ENCODE peak calls at places on chromosomes 6 and 20, in six cellular contexts. F, R, M, H, A and N are unnamed samples.

GRCh38 chr6:157381631-157382621 is 936 bp downstream of the ZDHHC14 start:
- DNase-seq in F (peak), R (peak), M (peak), H (peak), A (peak), N (peak)

GRCh38 chr6:46044876-46045617 is 29.4 kb upstream of the CLIC5 start:
- DNase-seq in F (peak), R (no peak), M (no peak), H (peak), A (no peak), N (peak)

GRCh38 chr20:38153011-38153329 is 12.1 kb downstream of the TGM2 start:
- DNase-seq in F (peak), R (no peak), M (no peak), H (peak), A (no peak), N (no peak)

GRCh38 chr6:98574991-98575390 is 259.4 kb upstream of the POU3F2 start:
- DNase-seq in F (peak), R (no peak), M (no peak), H (no peak), A (no peak), N (no peak)

GRCh38 chr6:166330612-166331011 is 11.7 kb downstream of the SFT2D1 start:
- DNase-seq in F (no peak), R (peak), M (no peak), H (peak), A (no peak), N (no peak)

GRCh38 chr6:169965657-169966311 is 214.4 kb downstream of the ERMARD start:
- DNase-seq in F (no peak), R (no peak), M (no peak), H (no peak), A (no peak), N (no peak)

GRCh38 chr20:37298190-37298939 is 8.9 kb downstream of the MANBAL start:
- DNase-seq in F (peak), R (no peak), M (no peak), H (peak), A (no peak), N (peak)

GRCh38 chr6:7730852-7731251 is 5.0 kb downstream of the BMP6 start:
- DNase-seq in F (peak), R (no peak), M (no peak), H (peak), A (no peak), N (peak)

GRCh38 chr20:55522296-55522815 is 483.0 kb downstream of the CBLN4 start:
- DNase-seq in F (no peak), R (no peak), M (no peak), H (no peak), A (no peak), N (no peak)

GRCh38 chr6:141403103-141403502 is 729.6 kb upstream of the GJE1 start:
- DNase-seq in F (no peak), R (no peak), M (no peak), H (no peak), A (no peak), N (no peak)

GRCh38 chr6:167706313-167707109 is 120.2 kb upstream of the AFDN start:
- DNase-seq in F (no peak), R (no peak), M (peak), H (no peak), A (no peak), N (no peak)

GRCh38 chr6:82740066-82740465 is 325.6 kb downstream of the UBE3D start:
- DNase-seq in F (no peak), R (no peak), M (no peak), H (no peak), A (no peak), N (no peak)

GRCh38 chr6:154488802-154489437 is 21.6 kb downstream of the CNKSR3 start:
- DNase-seq in F (no peak), R (no peak), M (no peak), H (peak), A (no peak), N (peak)

GRCh38 chr6:13492357-13492756 is 5.0 kb upstream of the GFOD1 start:
- DNase-seq in F (no peak), R (no peak), M (no peak), H (no peak), A (no peak), N (no peak)

GRCh38 chr20:57288676-57289075 is 22.2 kb upstream of the BMP7 start:
- DNase-seq in F (no peak), R (no peak), M (no peak), H (no peak), A (no peak), N (no peak)

GRCh38 chr6:161418458-161418945 is 144.6 kb upstream of the AGPAT4 start:
- DNase-seq in F (peak), R (peak), M (peak), H (peak), A (no peak), N (peak)

GRCh38 chr6:44932651-44933091 is 395.5 kb upstream of the RUNX2 start:
- DNase-seq in F (no peak), R (no peak), M (no peak), H (no peak), A (no peak), N (no peak)

GRCh38 chr20:38782275-38782674 is 23.2 kb upstream of the PPP1R16B start:
- DNase-seq in F (no peak), R (no peak), M (no peak), H (no peak), A (no peak), N (no peak)

GRCh38 chr6:89298680-89299450 is 16.2 kb downstream of the GABRR2 start:
- DNase-seq in F (peak), R (no peak), M (peak), H (peak), A (no peak), N (no peak)

GRCh38 chr6:17599885-17600526 is at the start of gene FAM8A1:
- DNase-seq in F (peak), R (peak), M (peak), H (peak), A (peak), N (peak)

GRCh38 chr6:50145125-50145524 is 95.4 kb upstream of the DEFB112 start:
- DNase-seq in F (no peak), R (no peak), M (no peak), H (peak), A (no peak), N (no peak)
- TF ChIP-seq CTCF in F (peak), R (peak), M (peak), H (peak), A (no peak), N (peak)

GRCh38 chr6:52415333-52415732 is 4.8 kb upstream of the EFHC1 start:
- DNase-seq in F (no peak), R (no peak), M (no peak), H (no peak), A (no peak), N (no peak)

GRCh38 chr6:52410979-52411378 is 9.2 kb upstream of the EFHC1 start:
- DNase-seq in F (no peak), R (no peak), M (no peak), H (no peak), A (no peak), N (peak)

GRCh38 chr6:52415917-52416628 is 4.1 kb upstream of the EFHC1 start:
- DNase-seq in F (no peak), R (no peak), M (no peak), H (peak), A (no peak), N (peak)

GRCh38 chr6:52409499-52409898 is 10.6 kb upstream of the EFHC1 start:
- DNase-seq in F (no peak), R (no peak), M (no peak), H (peak), A (no peak), N (no peak)

DNA sequence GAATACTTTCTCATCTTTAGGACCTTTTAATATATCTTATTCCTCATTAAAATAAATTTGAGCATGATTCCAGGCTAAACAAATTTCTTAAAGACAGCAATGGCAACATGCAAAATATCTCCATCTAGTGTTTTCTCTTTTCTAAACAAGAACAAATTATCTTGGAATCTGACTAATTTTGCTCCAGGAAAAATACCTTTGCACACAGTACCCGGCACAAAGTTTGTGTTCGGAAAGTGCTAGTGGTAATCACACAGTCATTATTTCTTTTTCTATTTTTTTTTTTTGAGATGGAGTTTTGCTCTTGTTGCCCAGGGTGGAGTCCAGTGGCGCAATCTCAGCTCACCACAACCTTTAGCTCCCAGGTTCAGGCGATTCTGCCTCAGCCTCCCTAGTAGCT is 8.2 kb upstream of the EFHC1 start:
- DNase-seq in F (no peak), R (no peak), M (no peak), H (no peak), A (no peak), N (no peak)
- TF ChIP-seq CTCF in F (no peak), R (no peak), M (no peak), H (no peak), A (no peak), N (peak)

DNA sequence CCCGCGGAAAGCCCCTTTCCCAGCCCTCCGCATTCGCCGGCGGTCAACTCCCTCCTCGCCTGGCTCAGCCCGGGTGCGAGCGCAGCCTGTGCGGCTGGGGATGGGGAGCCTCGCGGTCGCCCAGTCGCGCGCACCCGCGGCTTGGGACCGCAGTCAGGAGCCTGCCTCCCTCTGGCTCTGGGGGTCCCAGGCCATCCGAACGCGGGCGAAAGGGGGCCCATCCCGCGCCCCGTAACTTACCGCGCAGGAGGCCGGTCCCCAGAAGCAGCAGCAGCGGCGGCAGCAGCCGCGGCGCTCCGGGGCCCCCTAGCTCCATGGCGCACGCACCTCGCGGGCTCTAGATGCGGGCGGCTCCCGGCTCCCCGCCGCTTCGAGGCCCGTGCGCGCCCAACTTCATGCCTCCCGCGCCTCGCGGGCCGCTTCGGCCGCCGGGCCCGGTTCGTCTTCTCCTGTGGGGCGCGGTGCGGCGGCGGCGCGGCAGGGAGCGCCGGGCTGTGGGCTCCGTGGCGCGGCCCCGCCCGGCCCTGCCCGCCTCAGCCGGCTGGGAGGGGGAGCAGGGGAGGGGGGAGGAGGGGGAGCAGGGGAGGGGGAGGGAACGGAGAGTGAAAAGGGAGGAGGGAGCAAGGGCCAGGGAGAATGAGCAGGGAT is at the start of gene CHRNA4:
- DNase-seq in F (peak), R (peak), M (no peak), H (no peak), A (no peak), N (no peak)
- TF ChIP-seq CTCF in F (no peak), R (no peak), M (no peak), H (no peak), A (no peak), N (no peak)

DNA sequence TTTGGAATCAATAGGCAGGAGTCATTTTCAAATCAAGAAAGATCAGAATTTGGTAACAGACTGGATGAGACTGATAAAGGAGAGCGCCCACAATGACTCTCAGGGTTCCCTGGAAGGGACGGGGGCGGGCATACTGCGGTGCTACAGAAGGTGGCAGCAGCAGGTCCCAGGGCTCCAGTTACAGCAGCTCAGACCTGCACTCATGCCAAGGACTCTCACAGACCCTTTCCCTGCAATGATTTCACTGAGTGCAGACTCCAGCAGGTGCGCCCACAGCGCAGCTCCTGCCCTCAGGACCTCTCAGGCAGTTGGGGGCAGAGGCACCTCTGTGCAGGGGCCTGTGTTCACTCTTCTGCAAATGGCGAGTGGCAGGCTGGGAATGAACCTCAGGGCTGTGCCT is 359.8 kb downstream of the ZFAND3 start:
- DNase-seq in F (no peak), R (no peak), M (no peak), H (no peak), A (no peak), N (no peak)
- TF ChIP-seq CTCF in F (no peak), R (no peak), M (no peak), H (no peak), A (no peak), N (no peak)

GRCh38 chr6:145044606-145045275 is 690.6 kb downstream of the EPM2A start:
- DNase-seq in F (no peak), R (no peak), M (no peak), H (peak), A (no peak), N (peak)

GRCh38 chr6:145036848-145037567 is 698.3 kb downstream of the EPM2A start:
- DNase-seq in F (no peak), R (no peak), M (no peak), H (peak), A (no peak), N (no peak)

GRCh38 chr6:145043926-145044500 is 691.3 kb downstream of the EPM2A start:
- DNase-seq in F (no peak), R (no peak), M (no peak), H (no peak), A (no peak), N (no peak)

DNA sequence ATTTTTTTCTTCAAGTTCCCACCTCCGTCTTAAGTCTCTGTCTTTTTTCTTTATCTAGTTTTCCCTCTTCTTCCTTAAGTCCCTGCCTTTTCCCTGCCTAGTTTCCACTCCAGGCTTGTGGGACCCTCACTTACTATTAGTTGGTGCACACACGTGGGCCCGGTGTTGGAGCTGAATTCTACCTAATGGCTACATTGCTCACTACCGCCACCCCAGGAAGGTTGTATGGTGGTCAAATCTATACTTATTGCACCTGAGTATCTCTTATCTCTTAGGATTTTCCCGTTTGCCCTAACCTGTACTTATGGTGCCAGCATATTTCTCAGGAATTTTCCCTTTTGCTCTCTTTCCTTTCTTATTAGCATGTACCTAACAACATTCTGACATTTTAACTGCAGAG is 692.8 kb downstream of the EPM2A start:
- DNase-seq in F (peak), R (no peak), M (no peak), H (no peak), A (no peak), N (no peak)
- TF ChIP-seq CTCF in F (peak), R (no peak), M (peak), H (peak), A (no peak), N (peak)

DNA sequence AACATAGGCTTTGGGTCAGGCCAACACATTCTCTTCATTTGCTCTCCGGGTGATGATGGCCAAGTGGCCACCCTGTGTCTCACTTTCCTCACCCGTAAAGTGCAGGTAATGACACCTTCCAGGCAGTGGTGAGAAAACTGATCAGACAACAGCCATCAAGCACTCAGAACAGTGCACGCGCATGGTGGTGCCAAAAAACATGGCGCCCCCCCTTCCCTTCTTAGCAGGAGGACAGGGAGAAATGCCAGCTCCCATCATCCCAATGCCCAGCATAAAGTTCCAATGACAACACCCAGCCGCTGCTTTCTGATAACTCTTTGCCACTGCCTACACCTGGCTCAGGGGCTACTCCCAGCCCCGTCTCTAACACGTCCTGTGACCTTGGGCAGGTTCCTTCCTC is 8.4 kb downstream of the BPIFB1 start:
- DNase-seq in F (no peak), R (no peak), M (no peak), H (no peak), A (no peak), N (no peak)
- TF ChIP-seq CTCF in F (no peak), R (no peak), M (no peak), H (no peak), A (no peak), N (no peak)